ENCODE peak calls at places on chromosome 14, in nine cellular contexts. One of them, this sample, is unnamed.

GRCh38 chr14:70995671-70996070 is 88.4 kb downstream of the PCNX1 start:
- DNase-seq in upper lobe of right lung: peak
- DNase-seq in right lobe of liver: no peak
- DNase-seq in heart left ventricle: no peak
- DNase-seq in cardiac muscle cell: no peak
- DNase-seq in brain microvascular endothelial cell: no peak
- DNase-seq in right cardiac atrium: no peak
- DNase-seq in mesendoderm: peak
- DNase-seq in transverse colon: peak
- DNase-seq in this sample: no peak

GRCh38 chr14:70888681-70889175 is 18.5 kb upstream of the PCNX1 start:
- DNase-seq in upper lobe of right lung: no peak
- DNase-seq in right lobe of liver: no peak
- DNase-seq in heart left ventricle: no peak
- DNase-seq in cardiac muscle cell: peak
- DNase-seq in brain microvascular endothelial cell: peak
- DNase-seq in right cardiac atrium: no peak
- DNase-seq in mesendoderm: no peak
- DNase-seq in transverse colon: no peak
- DNase-seq in this sample: no peak

GRCh38 chr14:93984987-93985410 is 8.6 kb upstream of the ASB2 start:
- DNase-seq in upper lobe of right lung: no peak
- DNase-seq in right lobe of liver: no peak
- DNase-seq in heart left ventricle: no peak
- DNase-seq in cardiac muscle cell: peak
- DNase-seq in brain microvascular endothelial cell: peak
- DNase-seq in right cardiac atrium: no peak
- DNase-seq in mesendoderm: peak
- DNase-seq in transverse colon: peak
- DNase-seq in this sample: peak

GRCh38 chr14:69571879-69572633 is 2.6 kb downstream of the CCDC177 start:
- DNase-seq in upper lobe of right lung: no peak
- DNase-seq in right lobe of liver: peak
- DNase-seq in heart left ventricle: no peak
- DNase-seq in cardiac muscle cell: peak
- DNase-seq in brain microvascular endothelial cell: no peak
- DNase-seq in right cardiac atrium: peak
- DNase-seq in mesendoderm: no peak
- DNase-seq in transverse colon: peak
- DNase-seq in this sample: no peak

GRCh38 chr14:71582705-71583104 is 349.5 kb upstream of the RGS6 start:
- DNase-seq in upper lobe of right lung: no peak
- DNase-seq in right lobe of liver: no peak
- DNase-seq in heart left ventricle: no peak
- DNase-seq in cardiac muscle cell: peak
- DNase-seq in brain microvascular endothelial cell: peak
- DNase-seq in right cardiac atrium: no peak
- DNase-seq in mesendoderm: no peak
- DNase-seq in transverse colon: no peak
- DNase-seq in this sample: no peak

GRCh38 chr14:20400965-20401593 is 12.2 kb downstream of the TEP1 start:
- DNase-seq in upper lobe of right lung: no peak
- DNase-seq in right lobe of liver: no peak
- DNase-seq in heart left ventricle: no peak
- DNase-seq in cardiac muscle cell: no peak
- DNase-seq in brain microvascular endothelial cell: no peak
- DNase-seq in right cardiac atrium: no peak
- DNase-seq in mesendoderm: peak
- DNase-seq in transverse colon: no peak
- DNase-seq in this sample: no peak

GRCh38 chr14:75751291-75751690 is 90.2 kb downstream of the TTLL5 start:
- DNase-seq in upper lobe of right lung: no peak
- DNase-seq in right lobe of liver: no peak
- DNase-seq in heart left ventricle: no peak
- DNase-seq in cardiac muscle cell: peak
- DNase-seq in brain microvascular endothelial cell: peak
- DNase-seq in right cardiac atrium: no peak
- DNase-seq in mesendoderm: no peak
- DNase-seq in transverse colon: no peak
- DNase-seq in this sample: no peak

GRCh38 chr14:99940064-99940463 is 125.2 kb upstream of the EVL start:
- DNase-seq in upper lobe of right lung: no peak
- DNase-seq in right lobe of liver: no peak
- DNase-seq in heart left ventricle: no peak
- DNase-seq in cardiac muscle cell: no peak
- DNase-seq in brain microvascular endothelial cell: no peak
- DNase-seq in right cardiac atrium: no peak
- DNase-seq in mesendoderm: no peak
- DNase-seq in transverse colon: no peak
- DNase-seq in this sample: no peak

GRCh38 chr14:61565836-61566536 is 129.3 kb upstream of the HIF1A start:
- DNase-seq in upper lobe of right lung: no peak
- DNase-seq in right lobe of liver: no peak
- DNase-seq in heart left ventricle: no peak
- DNase-seq in cardiac muscle cell: peak
- DNase-seq in brain microvascular endothelial cell: no peak
- DNase-seq in right cardiac atrium: no peak
- DNase-seq in mesendoderm: no peak
- DNase-seq in transverse colon: no peak
- DNase-seq in this sample: no peak

GRCh38 chr14:59632381-59632780 is 55.8 kb upstream of the CCDC175 start:
- DNase-seq in upper lobe of right lung: no peak
- DNase-seq in right lobe of liver: peak
- DNase-seq in heart left ventricle: no peak
- DNase-seq in cardiac muscle cell: peak
- DNase-seq in brain microvascular endothelial cell: peak
- DNase-seq in right cardiac atrium: peak
- DNase-seq in mesendoderm: peak
- DNase-seq in transverse colon: peak
- DNase-seq in this sample: no peak

GRCh38 chr14:73457050-73457934 is 1.1 kb downstream of the NUMB start:
- DNase-seq in upper lobe of right lung: peak
- DNase-seq in right lobe of liver: peak
- DNase-seq in heart left ventricle: peak
- DNase-seq in cardiac muscle cell: peak
- DNase-seq in brain microvascular endothelial cell: no peak
- DNase-seq in right cardiac atrium: peak
- DNase-seq in mesendoderm: peak
- DNase-seq in transverse colon: no peak
- DNase-seq in this sample: peak

GRCh38 chr14:90426663-90427062 is 29.8 kb downstream of the CALM1 start:
- DNase-seq in upper lobe of right lung: no peak
- DNase-seq in right lobe of liver: peak
- DNase-seq in heart left ventricle: peak
- DNase-seq in cardiac muscle cell: peak
- DNase-seq in brain microvascular endothelial cell: peak
- DNase-seq in right cardiac atrium: peak
- DNase-seq in mesendoderm: no peak
- DNase-seq in transverse colon: peak
- DNase-seq in this sample: no peak

GRCh38 chr14:60506985-60507829 is 1.7 kb upstream of the SIX6 start:
- DNase-seq in upper lobe of right lung: no peak
- DNase-seq in right lobe of liver: no peak
- DNase-seq in heart left ventricle: no peak
- DNase-seq in cardiac muscle cell: no peak
- DNase-seq in brain microvascular endothelial cell: no peak
- DNase-seq in right cardiac atrium: no peak
- DNase-seq in mesendoderm: peak
- DNase-seq in transverse colon: no peak
- DNase-seq in this sample: no peak

GRCh38 chr14:37254411-37254947 is 56.7 kb downstream of the MIPOL1 start:
- DNase-seq in upper lobe of right lung: no peak
- DNase-seq in right lobe of liver: no peak
- DNase-seq in heart left ventricle: no peak
- DNase-seq in cardiac muscle cell: no peak
- DNase-seq in brain microvascular endothelial cell: no peak
- DNase-seq in right cardiac atrium: no peak
- DNase-seq in mesendoderm: no peak
- DNase-seq in transverse colon: no peak
- DNase-seq in this sample: no peak

GRCh38 chr14:106506901-106507305 is 980.5 kb downstream of the TMEM121 start:
- DNase-seq in upper lobe of right lung: no peak
- DNase-seq in right lobe of liver: no peak
- DNase-seq in heart left ventricle: no peak
- DNase-seq in cardiac muscle cell: no peak
- DNase-seq in brain microvascular endothelial cell: no peak
- DNase-seq in right cardiac atrium: no peak
- DNase-seq in mesendoderm: no peak
- DNase-seq in transverse colon: peak
- DNase-seq in this sample: no peak

GRCh38 chr14:78324353-78324752 is 154.2 kb downstream of the NRXN3 start:
- DNase-seq in upper lobe of right lung: no peak
- DNase-seq in right lobe of liver: no peak
- DNase-seq in heart left ventricle: no peak
- DNase-seq in cardiac muscle cell: no peak
- DNase-seq in brain microvascular endothelial cell: no peak
- DNase-seq in right cardiac atrium: no peak
- DNase-seq in mesendoderm: no peak
- DNase-seq in transverse colon: no peak
- DNase-seq in this sample: no peak

DNA sequence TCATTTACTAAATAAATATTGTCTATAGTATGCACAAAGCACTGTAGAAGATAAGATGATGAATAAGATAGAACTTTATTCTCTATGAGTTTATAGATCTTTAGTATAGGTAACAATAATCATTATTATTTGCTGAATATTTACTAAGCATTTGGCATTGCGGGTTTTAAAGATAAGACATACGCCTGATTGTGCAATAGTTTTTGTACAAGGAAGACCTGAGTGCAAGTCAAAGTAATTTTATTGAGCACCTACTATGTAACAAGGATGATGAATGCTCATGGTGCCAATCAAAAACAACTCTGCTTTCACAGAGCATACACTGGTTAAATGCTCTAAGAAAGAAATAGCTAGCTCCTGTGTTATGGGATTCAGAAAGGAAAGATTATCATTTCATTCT is 1461.7 kb upstream of the FLRT2 start:
- DNase-seq in upper lobe of right lung: no peak
- DNase-seq in right lobe of liver: no peak
- DNase-seq in heart left ventricle: no peak
- DNase-seq in cardiac muscle cell: no peak
- DNase-seq in brain microvascular endothelial cell: no peak
- DNase-seq in right cardiac atrium: no peak
- DNase-seq in mesendoderm: no peak
- DNase-seq in transverse colon: no peak
- DNase-seq in this sample: no peak
- H3K4me3 ChIP-seq in upper lobe of right lung: no peak
- H3K4me3 ChIP-seq in right lobe of liver: no peak
- H3K4me3 ChIP-seq in heart left ventricle: no peak
- H3K4me3 ChIP-seq in cardiac muscle cell: no peak
- H3K4me3 ChIP-seq in brain microvascular endothelial cell: no peak
- H3K4me3 ChIP-seq in right cardiac atrium: no peak
- H3K4me3 ChIP-seq in mesendoderm: no peak
- H3K4me3 ChIP-seq in transverse colon: no peak
- H3K4me3 ChIP-seq in this sample: no peak

GRCh38 chr14:52078093-52078492 is 9.2 kb upstream of the NID2 start:
- DNase-seq in upper lobe of right lung: no peak
- DNase-seq in right lobe of liver: no peak
- DNase-seq in heart left ventricle: no peak
- DNase-seq in cardiac muscle cell: peak
- DNase-seq in brain microvascular endothelial cell: no peak
- DNase-seq in right cardiac atrium: no peak
- DNase-seq in mesendoderm: no peak
- DNase-seq in transverse colon: no peak
- DNase-seq in this sample: no peak
- H3K27ac ChIP-seq in upper lobe of right lung: no peak
- H3K27ac ChIP-seq in right lobe of liver: no peak
- H3K27ac ChIP-seq in heart left ventricle: peak
- H3K27ac ChIP-seq in cardiac muscle cell: no peak
- H3K27ac ChIP-seq in brain microvascular endothelial cell: peak
- H3K27ac ChIP-seq in right cardiac atrium: no peak
- H3K27ac ChIP-seq in mesendoderm: no peak
- H3K27ac ChIP-seq in transverse colon: no peak
- H3K27ac ChIP-seq in this sample: no peak

DNA sequence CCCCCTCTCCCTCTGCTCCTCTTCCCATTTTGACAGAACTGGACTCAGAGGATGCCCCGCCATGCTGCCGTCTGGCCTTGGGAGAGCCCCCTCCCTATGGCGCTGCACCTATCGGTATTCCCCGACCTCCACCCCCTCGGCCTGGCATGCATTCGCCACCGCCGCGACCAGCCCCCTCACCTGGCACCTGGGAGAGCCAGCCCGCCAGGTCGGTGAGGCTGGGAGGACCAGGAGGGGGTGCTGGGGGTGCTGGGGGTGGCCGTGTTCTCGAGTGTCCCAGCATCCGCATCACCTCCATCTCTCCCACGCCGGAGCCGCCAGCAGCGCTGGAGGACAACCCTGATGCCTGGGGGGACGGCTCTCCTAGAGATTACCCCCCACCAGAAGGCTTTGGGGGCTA is 1.5 kb downstream of the NFATC4 start:
- DNase-seq in upper lobe of right lung: no peak
- DNase-seq in right lobe of liver: no peak
- DNase-seq in heart left ventricle: peak
- DNase-seq in cardiac muscle cell: no peak
- DNase-seq in brain microvascular endothelial cell: no peak
- DNase-seq in right cardiac atrium: no peak
- DNase-seq in mesendoderm: no peak
- DNase-seq in transverse colon: peak
- DNase-seq in this sample: peak
- H3K4me3 ChIP-seq in upper lobe of right lung: no peak
- H3K4me3 ChIP-seq in right lobe of liver: no peak
- H3K4me3 ChIP-seq in heart left ventricle: peak
- H3K4me3 ChIP-seq in cardiac muscle cell: no peak
- H3K4me3 ChIP-seq in brain microvascular endothelial cell: peak
- H3K4me3 ChIP-seq in right cardiac atrium: no peak
- H3K4me3 ChIP-seq in mesendoderm: no peak
- H3K4me3 ChIP-seq in transverse colon: no peak
- H3K4me3 ChIP-seq in this sample: peak

GRCh38 chr14:63039800-63040380 is 5.4 kb downstream of the KCNH5 start:
- DNase-seq in upper lobe of right lung: no peak
- DNase-seq in right lobe of liver: no peak
- DNase-seq in heart left ventricle: no peak
- DNase-seq in cardiac muscle cell: peak
- DNase-seq in brain microvascular endothelial cell: peak
- DNase-seq in right cardiac atrium: no peak
- DNase-seq in mesendoderm: peak
- DNase-seq in transverse colon: no peak
- DNase-seq in this sample: no peak

GRCh38 chr14:63045612-63046320 is 508 bp upstream of the KCNH5 start:
- DNase-seq in upper lobe of right lung: peak
- DNase-seq in right lobe of liver: no peak
- DNase-seq in heart left ventricle: peak
- DNase-seq in cardiac muscle cell: peak
- DNase-seq in brain microvascular endothelial cell: peak
- DNase-seq in right cardiac atrium: no peak
- DNase-seq in mesendoderm: peak
- DNase-seq in transverse colon: no peak
- DNase-seq in this sample: no peak

GRCh38 chr14:63050694-63051093 is 5.4 kb upstream of the KCNH5 start:
- DNase-seq in upper lobe of right lung: no peak
- DNase-seq in right lobe of liver: no peak
- DNase-seq in heart left ventricle: no peak
- DNase-seq in cardiac muscle cell: no peak
- DNase-seq in brain microvascular endothelial cell: no peak
- DNase-seq in right cardiac atrium: no peak
- DNase-seq in mesendoderm: no peak
- DNase-seq in transverse colon: no peak
- DNase-seq in this sample: no peak

GRCh38 chr14:63046339-63047268 is 1.3 kb upstream of the KCNH5 start:
- DNase-seq in upper lobe of right lung: no peak
- DNase-seq in right lobe of liver: no peak
- DNase-seq in heart left ventricle: no peak
- DNase-seq in cardiac muscle cell: no peak
- DNase-seq in brain microvascular endothelial cell: no peak
- DNase-seq in right cardiac atrium: no peak
- DNase-seq in mesendoderm: peak
- DNase-seq in transverse colon: no peak
- DNase-seq in this sample: no peak

GRCh38 chr14:63045234-63045611 is at the start of gene KCNH5:
- DNase-seq in upper lobe of right lung: no peak
- DNase-seq in right lobe of liver: no peak
- DNase-seq in heart left ventricle: peak
- DNase-seq in cardiac muscle cell: peak
- DNase-seq in brain microvascular endothelial cell: peak
- DNase-seq in right cardiac atrium: peak
- DNase-seq in mesendoderm: peak
- DNase-seq in transverse colon: no peak
- DNase-seq in this sample: no peak
- H3K27ac ChIP-seq in upper lobe of right lung: no peak
- H3K27ac ChIP-seq in right lobe of liver: no peak
- H3K27ac ChIP-seq in heart left ventricle: no peak
- H3K27ac ChIP-seq in cardiac muscle cell: no peak
- H3K27ac ChIP-seq in brain microvascular endothelial cell: no peak
- H3K27ac ChIP-seq in right cardiac atrium: no peak
- H3K27ac ChIP-seq in mesendoderm: no peak
- H3K27ac ChIP-seq in transverse colon: no peak
- H3K27ac ChIP-seq in this sample: no peak